ENCODE peak calls at places on chromosomes 6 and 20, in five cellular contexts. Y is pancreas; I is IMR-90; L is endothelial cell; R is stimulated activated CD4-positive, alpha-beta T cell treated with anti-CD3 and anti-CD28 coated beads, Interleukin-15, amount 100 ng/mL, for 1 hour. N is an unnamed sample.

GRCh38 chr6:101832371-101832770 is 438.9 kb downstream of the GRIK2 start:
- DNase-seq in Y (no peak), I (no peak), L (no peak), R (no peak), N (no peak)

GRCh38 chr6:106293113-106293512 is 32.4 kb downstream of the ATG5 start:
- DNase-seq in Y (no peak), I (no peak), L (no peak), R (no peak), N (no peak)

GRCh38 chr6:165646484-165646883 is 16.6 kb downstream of the PDE10A start:
- DNase-seq in Y (no peak), I (no peak), L (no peak), R (no peak), N (no peak)

GRCh38 chr6:137353842-137354397 is 134.7 kb upstream of the IFNGR1 start:
- DNase-seq in Y (no peak), I (no peak), L (no peak), R (no peak), N (no peak)

GRCh38 chr20:49981218-49982071 is 1.3 kb upstream of the SNAI1 start:
- DNase-seq in Y (no peak), I (no peak), L (no peak), R (no peak), N (no peak)

GRCh38 chr6:30719356-30719755 is 796 bp upstream of the TUBB start:
- DNase-seq in Y (no peak), I (no peak), L (no peak), R (no peak), N (no peak)

GRCh38 chr6:12585497-12585958 is 131.0 kb upstream of the PHACTR1 start:
- DNase-seq in Y (no peak), I (peak; percentile 19), L (no peak), R (no peak), N (no peak)

GRCh38 chr20:36848078-36848660 is 27.8 kb upstream of the TLDC2 start:
- DNase-seq in Y (no peak), I (peak; percentile 97), L (no peak), R (no peak), N (no peak)

GRCh38 chr6:423062-423798 is 31.7 kb downstream of the IRF4 start:
- DNase-seq in Y (no peak), I (no peak), L (no peak), R (no peak), N (no peak)

GRCh38 chr20:35360033-35360432 is 51.7 kb downstream of the UQCC1 start:
- DNase-seq in Y (no peak), I (no peak), L (no peak), R (no peak), N (no peak)

GRCh38 chr20:57627972-57628650 is 7.9 kb upstream of the ZBP1 start:
- DNase-seq in Y (no peak), I (peak; percentile 41), L (no peak), R (no peak), N (no peak)

GRCh38 chr20:23666189-23666588 is 22.6 kb downstream of the CST4 start:
- DNase-seq in Y (no peak), I (no peak), L (no peak), R (no peak), N (no peak)

GRCh38 chr20:2742934-2743559 is 50.5 kb downstream of the EBF4 start:
- DNase-seq in Y (peak; percentile 52), I (peak; percentile 59), L (peak; percentile 87), R (peak; percentile 53), N (no peak)

GRCh38 chr6:148336901-148337300 is 5.7 kb upstream of the SASH1 start:
- DNase-seq in Y (no peak), I (no peak), L (no peak), R (no peak), N (no peak)

GRCh38 chr6:159038914-159039884 is 5.6 kb downstream of the TAGAP start:
- DNase-seq in Y (no peak), I (peak; percentile 38), L (no peak), R (no peak), N (no peak)

GRCh38 chr20:3768342-3769130 is 983 bp upstream of the ADISSP start:
- DNase-seq in Y (peak; percentile 68), I (peak; percentile 81), L (peak; percentile 80), R (peak; percentile 53), N (peak; percentile 83)

GRCh38 chr6:37552267-37552666 is 52.6 kb upstream of the CCDC167 start:
- DNase-seq in Y (no peak), I (no peak), L (no peak), R (no peak), N (no peak)

GRCh38 chr6:116393430-116393829 is 22.7 kb downstream of the DSE start:
- DNase-seq in Y (no peak), I (no peak), L (no peak), R (no peak), N (no peak)

GRCh38 chr6:165676435-165677068 is 13.5 kb upstream of the PDE10A start:
- DNase-seq in Y (no peak), I (peak; percentile 20), L (no peak), R (no peak), N (no peak)

GRCh38 chr6:87731818-87732661 is 30.0 kb upstream of the AKIRIN2 start:
- DNase-seq in Y (peak; percentile 85), I (peak; percentile 86), L (no peak), R (no peak), N (no peak)

GRCh38 chr6:120405947-120406346 is 928.3 kb downstream of the TBC1D32 start:
- DNase-seq in Y (no peak), I (no peak), L (no peak), R (no peak), N (no peak)

GRCh38 chr20:631091-631490 is 21.0 kb upstream of the TCF15 start:
- DNase-seq in Y (no peak), I (no peak), L (no peak), R (no peak), N (no peak)

GRCh38 chr6:15026832-15027231 is 219.0 kb upstream of the JARID2 start:
- DNase-seq in Y (peak; percentile 48), I (peak; percentile 53), L (no peak), R (no peak), N (no peak)

GRCh38 chr20:62977613-62978558 is 25.4 kb downstream of the SLC17A9 start:
- DNase-seq in Y (no peak), I (no peak), L (no peak), R (peak; percentile 60), N (peak; percentile 54)

GRCh38 chr6:131054392-131055250 is 8.4 kb downstream of the EPB41L2 start:
- DNase-seq in Y (no peak), I (no peak), L (no peak), R (no peak), N (no peak)

GRCh38 chr6:147268254-147268653 is 64.0 kb downstream of the STXBP5 start:
- DNase-seq in Y (no peak), I (peak; percentile 80), L (no peak), R (no peak), N (no peak)

GRCh38 chr6:75130784-75131183 is 75.1 kb downstream of the COL12A1 start:
- DNase-seq in Y (no peak), I (peak; percentile 76), L (no peak), R (no peak), N (no peak)

GRCh38 chr6:119163006-119163405 is 84.5 kb upstream of the FAM184A start:
- DNase-seq in Y (no peak), I (no peak), L (no peak), R (no peak), N (no peak)

GRCh38 chr6:17847203-17847602 is 140.2 kb downstream of the KIF13A start:
- DNase-seq in Y (no peak), I (no peak), L (no peak), R (no peak), N (no peak)

GRCh38 chr6:150719861-150720260 is 120.2 kb downstream of the PLEKHG1 start:
- DNase-seq in Y (no peak), I (no peak), L (no peak), R (no peak), N (no peak)

GRCh38 chr6:109595998-109596397 is 95.0 kb downstream of the AK9 start:
- DNase-seq in Y (no peak), I (peak; percentile 57), L (peak; percentile 4), R (no peak), N (no peak)

GRCh38 chr20:20223981-20224380 is 143.9 kb upstream of the INSM1 start:
- DNase-seq in Y (no peak), I (no peak), L (no peak), R (no peak), N (no peak)

GRCh38 chr6:145756170-145756662 is 20.9 kb upstream of the EPM2A start:
- DNase-seq in Y (peak; percentile 16), I (peak; percentile 89), L (no peak), R (no peak), N (no peak)

GRCh38 chr6:164013480-164014208 is 599.1 kb downstream of the QKI start:
- DNase-seq in Y (no peak), I (no peak), L (no peak), R (no peak), N (no peak)

GRCh38 chr20:32457476-32457986 is 99.4 kb downstream of the ASXL1 start:
- DNase-seq in Y (peak; percentile 73), I (peak; percentile 56), L (peak; percentile 73), R (no peak), N (no peak)

GRCh38 chr20:47461120-47461685 is 40.5 kb upstream of the NCOA3 start:
- DNase-seq in Y (no peak), I (no peak), L (no peak), R (no peak), N (no peak)

GRCh38 chr20:62685781-62686555 is 22.7 kb upstream of the NTSR1 start:
- DNase-seq in Y (peak; percentile 34), I (no peak), L (no peak), R (no peak), N (no peak)

GRCh38 chr6:46626976-46627375 is 25.6 kb downstream of the CYP39A1 start:
- DNase-seq in Y (no peak), I (no peak), L (no peak), R (no peak), N (no peak)